ENCODE peak calls at places on chromosomes 13 and 19, in six cellular contexts. Y is NCI-H1417, D is breast epithelium, F is IMR-90, J is NCI-H69, G is kidney glomerular epithelial cell. I is an unnamed sample.
A peak's percentile ranks its signal among the peaks of the same experiment; 100 is the strongest.

GRCh38 chr19:8607386-8607785 is 3.1 kb downstream of the ADAMTS10 start:
- DNase-seq in Y (no peak), D (no peak), F (peak; percentile 23), J (no peak), G (no peak), I (no peak)

GRCh38 chr19:42325896-42326771 is 699 bp downstream of the MEGF8 start:
- DNase-seq in Y (no peak), D (no peak), F (no peak), J (no peak), G (no peak), I (peak; percentile 35)

GRCh38 chr19:3983936-3984583 is 1.2 kb downstream of the EEF2 start:
- DNase-seq in Y (no peak), D (no peak), F (peak; percentile 47), J (no peak), G (peak; percentile 23), I (peak; percentile 91)

GRCh38 chr19:18650468-18651001 is 13.7 kb downstream of the KLHL26 start:
- DNase-seq in Y (no peak), D (no peak), F (peak; percentile 93), J (no peak), G (no peak), I (no peak)

GRCh38 chr13:50612717-50613116 is 230.8 kb downstream of the DLEU7 start:
- DNase-seq in Y (peak; percentile 29), D (no peak), F (no peak), J (no peak), G (no peak), I (no peak)

GRCh38 chr19:57830071-57830602 is at the start of gene ZNF587B:
- DNase-seq in Y (no peak), D (peak; percentile 64), F (peak; percentile 74), J (peak; percentile 55), G (peak; percentile 37), I (peak; percentile 85)

GRCh38 chr19:1104452-1105216 is 840 bp downstream of the GPX4 start:
- DNase-seq in Y (peak; percentile 69), D (peak; percentile 73), F (peak; percentile 69), J (peak; percentile 90), G (peak; percentile 24), I (peak; percentile 80)

GRCh38 chr19:34963531-34964406 is at the start of gene ZNF792:
- DNase-seq in Y (no peak), D (peak; percentile 59), F (peak; percentile 34), J (peak; percentile 72), G (peak; percentile 37), I (peak; percentile 57)

GRCh38 chr13:43516401-43516826 is 270.4 kb downstream of the ENOX1 start:
- DNase-seq in Y (no peak), D (no peak), F (peak; percentile 58), J (peak; percentile 50), G (no peak), I (no peak)

GRCh38 chr13:58795715-58796114 is 1164.2 kb downstream of the PCDH17 start:
- DNase-seq in Y (no peak), D (no peak), F (no peak), J (no peak), G (no peak), I (no peak)

GRCh38 chr19:13987101-13987890 is 18.8 kb downstream of the RFX1 start:
- DNase-seq in Y (no peak), D (no peak), F (no peak), J (no peak), G (no peak), I (peak; percentile 31)

GRCh38 chr19:49150106-49150943 is 4.9 kb downstream of the HRC start:
- DNase-seq in Y (peak; percentile 91), D (peak; percentile 88), F (peak; percentile 65), J (peak; percentile 97), G (peak; percentile 49), I (peak; percentile 75)

GRCh38 chr19:16208847-16209246 is 11.1 kb downstream of the AP1M1 start:
- DNase-seq in Y (no peak), D (no peak), F (no peak), J (no peak), G (no peak), I (no peak)

GRCh38 chr13:99605417-99606321 is 104.4 kb downstream of the TM9SF2 start:
- DNase-seq in Y (peak; percentile 35), D (no peak), F (no peak), J (peak; percentile 86), G (peak; percentile 45), I (peak; percentile 60)

GRCh38 chr13:95191821-95192220 is 109.4 kb downstream of the ABCC4 start:
- DNase-seq in Y (peak; percentile 77), D (no peak), F (peak; percentile 74), J (peak; percentile 59), G (peak; percentile 63), I (peak; percentile 82)

GRCh38 chr13:77535448-77535847 is at the start of gene SCEL:
- DNase-seq in Y (no peak), D (no peak), F (no peak), J (peak; percentile 20), G (peak; percentile 74), I (peak; percentile 89)

GRCh38 chr19:23557381-23557780 is 129.6 kb downstream of the ZNF675 start:
- DNase-seq in Y (no peak), D (no peak), F (no peak), J (no peak), G (no peak), I (no peak)